ENCODE peak calls at places on chromosomes 12 and 14, in seven cellular contexts. N is esophagus squamous epithelium, I is AG10803, U is mesenteric fat pad, S is natural killer cell, B is Panc1, R is MCF 10A. M is an unnamed sample.

GRCh38 chr12:95836185-95836609 is 22.6 kb upstream of the SNRPF start:
- DNase-seq in U (no peak), B (no peak), S (no peak), R (peak), N (no peak), I (peak), M (no peak)

GRCh38 chr14:97412933-97413574 is 615.9 kb downstream of the VRK1 start:
- DNase-seq in S (no peak), I (no peak), U (no peak), R (no peak), B (no peak), N (no peak), M (no peak)

GRCh38 chr12:24425601-24425970 is 476.1 kb upstream of the SOX5 start:
- DNase-seq in B (no peak), N (no peak), R (no peak), U (no peak), S (no peak), I (no peak), M (no peak)

GRCh38 chr12:10455766-10456165 is 2.6 kb upstream of the KLRC1 start:
- DNase-seq in S (no peak), R (no peak), N (no peak), I (no peak), B (no peak), U (no peak), M (no peak)

GRCh38 chr12:40107803-40108620 is 2.1 kb upstream of the SLC2A13 start:
- DNase-seq in U (no peak), R (no peak), B (no peak), S (no peak), I (no peak), N (no peak), M (no peak)

GRCh38 chr12:55720894-55721444 is 776 bp downstream of the RDH5 start:
- DNase-seq in I (peak), S (no peak), U (no peak), B (peak), N (no peak), R (peak), M (no peak)

GRCh38 chr12:68109444-68110217 is 49.9 kb downstream of the IFNG start:
- DNase-seq in N (no peak), U (no peak), R (no peak), B (no peak), S (no peak), I (no peak), M (no peak)

GRCh38 chr12:8508224-8508623 is 5.1 kb upstream of the CLEC4D start:
- DNase-seq in S (no peak), N (no peak), I (no peak), R (no peak), B (no peak), U (no peak), M (no peak)

GRCh38 chr12:82461393-82461792 is 103.1 kb downstream of the METTL25 start:
- DNase-seq in R (peak), N (no peak), S (no peak), B (no peak), I (no peak), U (no peak), M (no peak)

GRCh38 chr12:108392284-108392683 is 53.2 kb upstream of the CMKLR1 start:
- DNase-seq in R (no peak), I (no peak), B (no peak), S (no peak), N (no peak), U (no peak), M (no peak)

GRCh38 chr14:90726656-90727055 is 89.6 kb downstream of the TTC7B start:
- DNase-seq in R (peak), U (no peak), B (no peak), S (no peak), N (no peak), I (peak), M (no peak)

GRCh38 chr12:31033146-31033545 is 40.5 kb upstream of the DDX11 start:
- DNase-seq in N (no peak), U (no peak), S (no peak), B (no peak), R (no peak), I (no peak), M (no peak)

GRCh38 chr14:103923863-103924262 is 4.4 kb upstream of the TDRD9 start:
- DNase-seq in B (no peak), I (no peak), U (no peak), S (no peak), R (no peak), N (no peak), M (no peak)

GRCh38 chr12:29891792-29892191 is 108.0 kb upstream of the TMTC1 start:
- DNase-seq in S (no peak), I (no peak), B (no peak), R (no peak), U (no peak), N (no peak), M (no peak)

GRCh38 chr12:122471324-122472226 is 29.2 kb downstream of the ZCCHC8 start:
- DNase-seq in B (no peak), I (peak), U (no peak), S (no peak), R (peak), N (no peak), M (no peak)

M was measured in effector CD8-positive, alpha-beta T cell.